ENCODE peak calls at places on chromosomes 1 and 21, in six cellular contexts. One of them, this sample, is unnamed.
A peak's percentile ranks its signal among the peaks of the same experiment; 100 is the strongest.

GRCh38 chr1:233904979-233905415 is 521 bp downstream of the SLC35F3 start:
- DNase-seq in astrocyte of the spinal cord: peak; percentile 28
- DNase-seq in fibroblast of villous mesenchyme: no peak
- DNase-seq in fibroblast of mammary gland: no peak
- DNase-seq in GM12865: no peak
- DNase-seq in thoracic aorta: no peak
- DNase-seq in this sample: no peak

GRCh38 chr21:36504067-36505058 is 24.4 kb upstream of the CLDN14 start:
- DNase-seq in fibroblast of villous mesenchyme: peak; percentile 66
- DNase-seq in astrocyte of the spinal cord: peak; percentile 60
- DNase-seq in thoracic aorta: no peak
- DNase-seq in fibroblast of mammary gland: peak; percentile 65
- DNase-seq in GM12865: peak; percentile 78
- DNase-seq in this sample: peak; percentile 79

GRCh38 chr1:91020486-91020885 is 1.3 kb downstream of the ZNF644 start:
- DNase-seq in fibroblast of mammary gland: peak; percentile 14
- DNase-seq in fibroblast of villous mesenchyme: peak; percentile 56
- DNase-seq in thoracic aorta: no peak
- DNase-seq in GM12865: no peak
- DNase-seq in astrocyte of the spinal cord: no peak
- DNase-seq in this sample: peak; percentile 18

GRCh38 chr1:47434051-47434842 is 3.6 kb upstream of the FOXD2 start:
- DNase-seq in fibroblast of mammary gland: peak; percentile 71
- DNase-seq in GM12865: no peak
- DNase-seq in astrocyte of the spinal cord: peak; percentile 52
- DNase-seq in fibroblast of villous mesenchyme: peak; percentile 58
- DNase-seq in thoracic aorta: no peak
- DNase-seq in this sample: peak; percentile 83

GRCh38 chr1:44270666-44271628 is 57.7 kb downstream of the DMAP1 start:
- DNase-seq in fibroblast of mammary gland: peak; percentile 2
- DNase-seq in fibroblast of villous mesenchyme: no peak
- DNase-seq in astrocyte of the spinal cord: no peak
- DNase-seq in thoracic aorta: no peak
- DNase-seq in GM12865: no peak
- DNase-seq in this sample: no peak

GRCh38 chr1:61776091-61776490 is 33.8 kb downstream of the PATJ start:
- DNase-seq in fibroblast of villous mesenchyme: no peak
- DNase-seq in thoracic aorta: no peak
- DNase-seq in astrocyte of the spinal cord: no peak
- DNase-seq in GM12865: no peak
- DNase-seq in fibroblast of mammary gland: no peak
- DNase-seq in this sample: no peak

GRCh38 chr1:201937624-201938212 is 8.6 kb downstream of the LMOD1 start:
- DNase-seq in fibroblast of mammary gland: peak; percentile 78
- DNase-seq in thoracic aorta: no peak
- DNase-seq in astrocyte of the spinal cord: peak; percentile 67
- DNase-seq in fibroblast of villous mesenchyme: peak; percentile 87
- DNase-seq in GM12865: no peak
- DNase-seq in this sample: peak; percentile 81

GRCh38 chr1:56676571-56677035 is 31.5 kb downstream of the PRKAA2 start:
- DNase-seq in fibroblast of mammary gland: peak; percentile 93
- DNase-seq in fibroblast of villous mesenchyme: peak; percentile 70
- DNase-seq in astrocyte of the spinal cord: peak; percentile 88
- DNase-seq in GM12865: no peak
- DNase-seq in thoracic aorta: no peak
- DNase-seq in this sample: peak; percentile 89

GRCh38 chr1:217673387-217673786 is 42.2 kb downstream of the SPATA17 start:
- DNase-seq in thoracic aorta: no peak
- DNase-seq in GM12865: no peak
- DNase-seq in fibroblast of mammary gland: no peak
- DNase-seq in fibroblast of villous mesenchyme: no peak
- DNase-seq in astrocyte of the spinal cord: no peak
- DNase-seq in this sample: no peak

GRCh38 chr1:230268371-230269170 is 157.6 kb downstream of the PGBD5 start:
- DNase-seq in fibroblast of mammary gland: peak; percentile 77
- DNase-seq in thoracic aorta: no peak
- DNase-seq in fibroblast of villous mesenchyme: peak; percentile 80
- DNase-seq in GM12865: peak; percentile 46
- DNase-seq in astrocyte of the spinal cord: peak; percentile 75
- DNase-seq in this sample: peak; percentile 87

GRCh38 chr1:107339775-107340174 is 198.9 kb downstream of the NTNG1 start:
- DNase-seq in fibroblast of villous mesenchyme: no peak
- DNase-seq in astrocyte of the spinal cord: no peak
- DNase-seq in fibroblast of mammary gland: no peak
- DNase-seq in GM12865: no peak
- DNase-seq in thoracic aorta: no peak
- DNase-seq in this sample: no peak

GRCh38 chr1:41784516-41785279 is 134.0 kb downstream of the HIVEP3 start:
- DNase-seq in GM12865: no peak
- DNase-seq in fibroblast of mammary gland: peak; percentile 57
- DNase-seq in thoracic aorta: no peak
- DNase-seq in fibroblast of villous mesenchyme: no peak
- DNase-seq in astrocyte of the spinal cord: no peak
- DNase-seq in this sample: no peak

GRCh38 chr1:187383366-187383765 is 554.6 kb downstream of the PLA2G4A start:
- DNase-seq in thoracic aorta: no peak
- DNase-seq in astrocyte of the spinal cord: no peak
- DNase-seq in fibroblast of mammary gland: no peak
- DNase-seq in fibroblast of villous mesenchyme: no peak
- DNase-seq in GM12865: no peak
- DNase-seq in this sample: no peak

GRCh38 chr1:3060601-3061551 is 8.1 kb upstream of the PRDM16 start:
- DNase-seq in fibroblast of villous mesenchyme: no peak
- DNase-seq in thoracic aorta: no peak
- DNase-seq in GM12865: no peak
- DNase-seq in astrocyte of the spinal cord: no peak
- DNase-seq in fibroblast of mammary gland: no peak
- DNase-seq in this sample: peak; percentile 7

DNA sequence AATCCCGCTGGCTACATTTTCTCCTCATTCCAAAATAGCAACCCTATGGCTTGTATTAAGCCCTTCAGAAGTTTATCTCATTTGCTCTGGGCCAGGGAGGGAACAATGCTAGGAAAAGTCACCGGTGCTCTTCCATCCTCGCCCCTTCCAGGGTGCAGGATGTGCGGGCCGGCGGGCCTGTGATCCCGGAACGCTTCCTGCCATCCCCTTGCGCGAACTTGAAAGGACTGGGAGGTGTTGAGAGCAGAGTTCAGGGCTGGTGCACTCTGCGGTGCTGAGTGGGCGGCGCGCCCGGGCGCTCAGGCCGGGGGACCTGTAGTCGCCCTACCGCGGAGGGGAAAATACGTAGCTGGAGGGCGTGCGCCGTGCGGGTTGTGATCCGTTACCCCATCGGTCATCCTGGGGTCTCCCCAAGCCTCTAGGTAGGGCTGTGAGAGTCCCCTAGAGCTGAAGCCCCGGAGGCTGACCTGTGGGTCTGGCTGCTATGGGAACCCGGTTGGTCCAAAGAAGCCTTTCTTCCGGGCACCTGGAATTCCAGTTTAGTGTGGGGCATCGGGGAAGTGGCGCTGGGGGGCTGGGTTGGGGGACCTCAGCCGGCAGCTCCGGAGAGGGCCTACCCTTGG is 13.1 kb downstream of the NR5A2 start:
- DNase-seq in GM12865: no peak
- DNase-seq in fibroblast of mammary gland: no peak
- DNase-seq in thoracic aorta: no peak
- DNase-seq in fibroblast of villous mesenchyme: no peak
- DNase-seq in astrocyte of the spinal cord: no peak
- DNase-seq in this sample: peak; percentile 48
- H3K4me3 ChIP-seq in GM12865: no peak overlapping the region
- H3K4me3 ChIP-seq in fibroblast of mammary gland: no peak overlapping the region
- H3K4me3 ChIP-seq in thoracic aorta: peak overlapping the region; percentile 25
- H3K4me3 ChIP-seq in fibroblast of villous mesenchyme: no peak overlapping the region
- H3K4me3 ChIP-seq in astrocyte of the spinal cord: no peak overlapping the region
- H3K4me3 ChIP-seq in this sample: peak overlapping the region; percentile 24

DNA sequence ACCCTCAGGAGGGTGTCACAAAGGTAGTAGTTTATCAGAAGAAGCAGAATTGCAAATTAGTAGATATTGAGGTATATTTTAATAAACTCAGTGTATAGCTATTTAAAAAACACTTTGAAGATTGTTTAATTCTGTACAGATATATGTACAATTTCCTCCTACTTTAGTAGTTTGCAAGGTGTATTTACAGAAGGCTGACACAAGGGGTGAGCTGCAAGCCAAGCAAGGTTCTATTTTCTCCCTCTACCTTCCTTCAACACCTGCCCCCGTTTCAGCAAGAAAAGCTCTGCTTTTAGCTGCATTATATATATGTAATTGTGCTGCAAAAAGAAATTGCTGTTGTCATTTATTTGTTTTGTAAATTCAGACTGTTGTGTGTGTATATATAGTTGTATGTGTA is 674.2 kb upstream of the PKN2 start:
- DNase-seq in fibroblast of villous mesenchyme: no peak
- DNase-seq in fibroblast of mammary gland: no peak
- DNase-seq in GM12865: no peak
- DNase-seq in astrocyte of the spinal cord: no peak
- DNase-seq in thoracic aorta: no peak
- DNase-seq in this sample: no peak
- TF ChIP-seq CTCF in fibroblast of villous mesenchyme: no peak
- TF ChIP-seq CTCF in fibroblast of mammary gland: no peak
- TF ChIP-seq CTCF in GM12865: no peak
- TF ChIP-seq CTCF in astrocyte of the spinal cord: no peak
- TF ChIP-seq CTCF in thoracic aorta: no peak
- TF ChIP-seq CTCF in this sample: no peak

GRCh38 chr1:32886828-32887414 is 630 bp downstream of the HPCA start:
- DNase-seq in fibroblast of mammary gland: no peak
- DNase-seq in fibroblast of villous mesenchyme: no peak
- DNase-seq in thoracic aorta: no peak
- DNase-seq in astrocyte of the spinal cord: no peak
- DNase-seq in GM12865: no peak
- DNase-seq in this sample: no peak
- H3K4me3 ChIP-seq in fibroblast of mammary gland: no peak overlapping the region
- H3K4me3 ChIP-seq in fibroblast of villous mesenchyme: no peak overlapping the region
- H3K4me3 ChIP-seq in thoracic aorta: no peak overlapping the region
- H3K4me3 ChIP-seq in astrocyte of the spinal cord: no peak overlapping the region
- H3K4me3 ChIP-seq in GM12865: no peak overlapping the region
- H3K4me3 ChIP-seq in this sample: no peak overlapping the region

GRCh38 chr1:30977105-30977504 is 68.5 kb upstream of the SDC3 start:
- DNase-seq in GM12865: no peak
- DNase-seq in thoracic aorta: no peak
- DNase-seq in fibroblast of mammary gland: peak; percentile 55
- DNase-seq in astrocyte of the spinal cord: peak; percentile 38
- DNase-seq in fibroblast of villous mesenchyme: peak; percentile 73
- DNase-seq in this sample: peak; percentile 79

GRCh38 chr1:30975217-30975616 is 66.7 kb upstream of the SDC3 start:
- DNase-seq in fibroblast of mammary gland: no peak
- DNase-seq in fibroblast of villous mesenchyme: no peak
- DNase-seq in astrocyte of the spinal cord: no peak
- DNase-seq in thoracic aorta: no peak
- DNase-seq in GM12865: no peak
- DNase-seq in this sample: no peak

GRCh38 chr1:30974536-30974935 is 66.0 kb upstream of the SDC3 start:
- DNase-seq in fibroblast of mammary gland: no peak
- DNase-seq in fibroblast of villous mesenchyme: no peak
- DNase-seq in astrocyte of the spinal cord: no peak
- DNase-seq in GM12865: no peak
- DNase-seq in thoracic aorta: no peak
- DNase-seq in this sample: no peak

GRCh38 chr1:30976143-30976542 is 67.6 kb upstream of the SDC3 start:
- DNase-seq in GM12865: no peak
- DNase-seq in fibroblast of mammary gland: peak; percentile 44
- DNase-seq in astrocyte of the spinal cord: peak; percentile 25
- DNase-seq in thoracic aorta: no peak
- DNase-seq in fibroblast of villous mesenchyme: peak; percentile 42
- DNase-seq in this sample: peak; percentile 69

GRCh38 chr1:30977511-30977910 is 69.0 kb upstream of the SDC3 start:
- DNase-seq in astrocyte of the spinal cord: no peak
- DNase-seq in GM12865: no peak
- DNase-seq in fibroblast of villous mesenchyme: no peak
- DNase-seq in thoracic aorta: no peak
- DNase-seq in fibroblast of mammary gland: no peak
- DNase-seq in this sample: no peak
- TF ChIP-seq CTCF in astrocyte of the spinal cord: no peak
- TF ChIP-seq CTCF in GM12865: no peak
- TF ChIP-seq CTCF in fibroblast of villous mesenchyme: no peak
- TF ChIP-seq CTCF in thoracic aorta: no peak
- TF ChIP-seq CTCF in fibroblast of mammary gland: no peak
- TF ChIP-seq CTCF in this sample: no peak

GRCh38 chr1:180953791-180954721 is 41.4 kb downstream of the KIAA1614 start:
- DNase-seq in fibroblast of mammary gland: peak; percentile 60
- DNase-seq in GM12865: peak; percentile 76
- DNase-seq in fibroblast of villous mesenchyme: peak; percentile 61
- DNase-seq in thoracic aorta: no peak
- DNase-seq in astrocyte of the spinal cord: peak; percentile 43
- DNase-seq in this sample: peak; percentile 52
- H3K4me3 ChIP-seq in fibroblast of mammary gland: peak overlapping the region; percentile 41
- H3K4me3 ChIP-seq in GM12865: peak overlapping the region; percentile 46
- H3K4me3 ChIP-seq in fibroblast of villous mesenchyme: peak overlapping the region; percentile 54
- H3K4me3 ChIP-seq in thoracic aorta: peak overlapping the region; percentile 79
- H3K4me3 ChIP-seq in astrocyte of the spinal cord: peak overlapping the region; percentile 31
- H3K4me3 ChIP-seq in this sample: peak overlapping the region; percentile 63

GRCh38 chr21:42755031-42755665 is 101.7 kb downstream of the PDE9A start:
- DNase-seq in fibroblast of villous mesenchyme: no peak
- DNase-seq in thoracic aorta: no peak
- DNase-seq in GM12865: no peak
- DNase-seq in fibroblast of mammary gland: no peak
- DNase-seq in astrocyte of the spinal cord: no peak
- DNase-seq in this sample: no peak

GRCh38 chr21:42755766-42756579 is 102.6 kb downstream of the PDE9A start:
- DNase-seq in thoracic aorta: no peak
- DNase-seq in astrocyte of the spinal cord: no peak
- DNase-seq in fibroblast of mammary gland: no peak
- DNase-seq in GM12865: no peak
- DNase-seq in fibroblast of villous mesenchyme: no peak
- DNase-seq in this sample: no peak

GRCh38 chr21:42751866-42752265 is 98.4 kb downstream of the PDE9A start:
- DNase-seq in GM12865: no peak
- DNase-seq in fibroblast of mammary gland: no peak
- DNase-seq in thoracic aorta: no peak
- DNase-seq in fibroblast of villous mesenchyme: no peak
- DNase-seq in astrocyte of the spinal cord: no peak
- DNase-seq in this sample: no peak

GRCh38 chr21:42754270-42754933 is 101.0 kb downstream of the PDE9A start:
- DNase-seq in astrocyte of the spinal cord: no peak
- DNase-seq in GM12865: no peak
- DNase-seq in fibroblast of mammary gland: no peak
- DNase-seq in fibroblast of villous mesenchyme: no peak
- DNase-seq in thoracic aorta: no peak
- DNase-seq in this sample: no peak

DNA sequence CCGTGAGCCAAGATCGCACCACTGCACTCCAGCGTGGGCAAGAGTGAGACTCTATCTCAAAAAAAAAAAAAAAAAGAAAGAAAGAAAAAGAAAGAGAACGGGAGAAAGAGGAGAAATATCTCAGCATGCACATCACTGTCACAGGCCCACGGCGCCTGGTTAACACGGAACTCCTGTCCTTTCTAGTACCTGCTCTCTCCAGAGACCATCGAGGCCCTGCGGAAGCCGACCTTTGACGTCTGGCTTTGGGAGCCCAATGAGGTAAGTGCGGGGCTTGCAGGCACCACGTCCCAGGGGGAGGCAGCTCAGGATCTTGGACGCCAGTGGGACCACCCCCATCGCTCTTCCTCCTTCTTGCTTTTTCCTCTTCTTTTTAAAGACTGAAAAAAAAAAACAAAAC is 100.4 kb downstream of the PDE9A start:
- DNase-seq in GM12865: no peak
- DNase-seq in fibroblast of mammary gland: no peak
- DNase-seq in fibroblast of villous mesenchyme: no peak
- DNase-seq in thoracic aorta: no peak
- DNase-seq in astrocyte of the spinal cord: no peak
- DNase-seq in this sample: no peak
- TF ChIP-seq CTCF in GM12865: no peak
- TF ChIP-seq CTCF in fibroblast of mammary gland: no peak
- TF ChIP-seq CTCF in fibroblast of villous mesenchyme: no peak
- TF ChIP-seq CTCF in thoracic aorta: no peak
- TF ChIP-seq CTCF in astrocyte of the spinal cord: no peak
- TF ChIP-seq CTCF in this sample: no peak

This sample was measured in choroid plexus epithelial cell.